ENCODE peak calls at places on chromosome X, in eight cellular contexts. W is CD8-positive, alpha-beta T cell; T is AG09319; Z is fibroblast of pulmonary artery; I is OCI-LY7; Q is breast epithelium; X is sigmoid colon; V is pancreas. F is an unnamed sample.

GRCh38 chrX:45711231-45711630 is 510.6 kb upstream of the DIPK2B start:
- DNase-seq in V (no peak), Z (no peak), W (no peak), Q (no peak), T (no peak), I (no peak), X (no peak), F (no peak)

GRCh38 chrX:44244008-44244407 is 99.5 kb downstream of the EFHC2 start:
- DNase-seq in T (peak; percentile 11), V (no peak), W (no peak), X (no peak), Z (peak; percentile 50), Q (no peak), I (peak; percentile 3), F (no peak)

GRCh38 chrX:7219153-7219705 is 71.3 kb upstream of the PUDP start:
- DNase-seq in X (no peak), I (peak; percentile 56), Q (no peak), T (no peak), W (no peak), V (no peak), Z (no peak), F (no peak)

GRCh38 chrX:9789555-9789954 is 3.3 kb downstream of the SHROOM2 start:
- DNase-seq in X (no peak), W (no peak), I (no peak), Q (no peak), Z (no peak), T (no peak), V (no peak), F (no peak)

GRCh38 chrX:25534096-25534495 is 518.3 kb upstream of the ARX start:
- DNase-seq in I (no peak), Q (no peak), T (no peak), X (no peak), W (no peak), V (no peak), Z (peak; percentile 6), F (no peak)

GRCh38 chrX:150329282-150329681 is 33.8 kb upstream of the MAMLD1 start:
- DNase-seq in Q (no peak), Z (no peak), X (no peak), V (no peak), W (no peak), I (no peak), T (no peak), F (no peak)

GRCh38 chrX:27565992-27566391 is 24.2 kb upstream of the DCAF8L2 start:
- DNase-seq in Q (no peak), W (no peak), I (no peak), V (no peak), Z (peak; percentile 93), T (no peak), X (no peak), F (no peak)

GRCh38 chrX:47217121-47217851 is 1.2 kb upstream of the CDK16 start:
- DNase-seq in X (peak; percentile 80), I (no peak), Q (peak; percentile 76), W (peak; percentile 38), T (no peak), V (peak; percentile 38), Z (peak; percentile 53), F (peak; percentile 31)

GRCh38 chrX:29453333-29453732 is 762.0 kb upstream of the MAGEB2 start:
- DNase-seq in V (no peak), I (no peak), T (no peak), W (no peak), X (no peak), Z (no peak), Q (no peak), F (no peak)

GRCh38 chrX:53048169-53049126 is at the start of gene GPR173:
- DNase-seq in X (peak; percentile 76), W (no peak), Q (no peak), Z (peak; percentile 65), I (peak; percentile 56), T (peak; percentile 41), V (no peak), F (no peak)

GRCh38 chrX:25028726-25029125 is 13.0 kb upstream of the ARX start:
- DNase-seq in V (no peak), I (no peak), Q (no peak), X (no peak), Z (peak; percentile 26), T (no peak), W (no peak), F (no peak)

GRCh38 chrX:113726898-113727297 is 857.0 kb upstream of the HTR2C start:
- DNase-seq in I (no peak), Z (no peak), V (no peak), X (no peak), T (no peak), Q (no peak), W (no peak), F (no peak)

GRCh38 chrX:119013146-119013545 is 38.7 kb downstream of the LONRF3 start:
- DNase-seq in Z (no peak), W (no peak), I (no peak), Q (no peak), V (no peak), T (no peak), X (no peak), F (no peak)

GRCh38 chrX:68686684-68687045 is 39.2 kb downstream of the STARD8 start:
- DNase-seq in W (no peak), V (no peak), T (no peak), Z (peak; percentile 55), Q (peak; percentile 26), X (peak; percentile 74), I (no peak), F (no peak)

GRCh38 chrX:16828126-16828908 is 41.8 kb downstream of the RBBP7 start:
- DNase-seq in T (peak; percentile 36), Z (peak; percentile 95), Q (no peak), I (no peak), W (no peak), X (peak; percentile 81), V (no peak), F (no peak)

GRCh38 chrX:48649109-48649508 is 34.5 kb upstream of the WAS start:
- DNase-seq in Q (no peak), V (no peak), I (no peak), W (no peak), T (no peak), Z (no peak), X (peak; percentile 2), F (no peak)

GRCh38 chrX:36963069-36963808 is 44.9 kb upstream of the FAM47C start:
- DNase-seq in W (no peak), Z (no peak), Q (no peak), T (no peak), V (peak; percentile 13), I (no peak), X (no peak), F (no peak)

GRCh38 chrX:103464071-103464773 is 55.1 kb downstream of the RAB40A start:
- DNase-seq in V (no peak), Q (no peak), X (no peak), Z (peak; percentile 67), I (peak; percentile 31), W (peak; percentile 18), T (no peak), F (no peak)

GRCh38 chrX:115268421-115268820 is 21.1 kb upstream of the LUZP4 start:
- DNase-seq in Z (no peak), T (no peak), X (no peak), V (no peak), I (no peak), W (no peak), Q (no peak), F (no peak)

GRCh38 chrX:79107891-79108718 is 36.4 kb upstream of the GPR174 start:
- DNase-seq in V (no peak), X (no peak), Q (no peak), T (no peak), Z (no peak), W (no peak), I (peak; percentile 5), F (no peak)

GRCh38 chrX:118751950-118752783 is 24.8 kb downstream of the IL13RA1 start:
- DNase-seq in V (no peak), X (no peak), Z (peak; percentile 30), T (no peak), W (no peak), I (no peak), Q (no peak), F (no peak)

GRCh38 chrX:132023117-132023895 is at the start of gene STK26:
- DNase-seq in W (peak; percentile 82), I (peak; percentile 82), X (peak; percentile 82), V (peak; percentile 66), Q (peak; percentile 58), T (peak; percentile 7), Z (peak; percentile 65), F (peak; percentile 92)

GRCh38 chrX:9342581-9343051 is 122.2 kb upstream of the TBL1X start:
- DNase-seq in T (no peak), I (no peak), X (peak; percentile 94), V (peak; percentile 80), Q (peak; percentile 72), Z (peak; percentile 89), W (peak; percentile 53), F (peak; percentile 93)

GRCh38 chrX:47129879-47130358 is 14.6 kb downstream of the NDUFB11 start:
- DNase-seq in Z (no peak), I (no peak), W (no peak), T (no peak), V (no peak), Q (no peak), X (peak; percentile 21), F (no peak)

GRCh38 chrX:38206036-38206435 is 14.6 kb downstream of the SRPX start:
- DNase-seq in V (no peak), Z (no peak), W (no peak), I (no peak), X (no peak), T (no peak), Q (no peak), F (no peak)

GRCh38 chrX:68846536-68846935 is 17.7 kb downstream of the EFNB1 start:
- DNase-seq in Z (no peak), X (no peak), W (no peak), V (no peak), T (no peak), I (no peak), Q (no peak), F (no peak)

GRCh38 chrX:43808231-43808630 is 74.0 kb downstream of the MAOB start:
- DNase-seq in I (no peak), V (no peak), W (no peak), T (no peak), Z (no peak), Q (no peak), X (no peak), F (no peak)

GRCh38 chrX:54248309-54248708 is 65.3 kb upstream of the FAM120C start:
- DNase-seq in I (peak; percentile 38), Z (peak; percentile 45), Q (no peak), V (no peak), W (no peak), T (no peak), X (no peak), F (no peak)
- TF ChIP-seq CTCF in I (peak; percentile 65), Z (peak; percentile 36), Q (peak; percentile 32), V (peak; percentile 18), W (peak; percentile 21), T (peak; percentile 20), X (no peak), F (no peak)

GRCh38 chrX:17860811-17861495 is at the start of gene RAI2:
- DNase-seq in Q (no peak), W (peak; percentile 44), I (no peak), T (no peak), X (peak; percentile 72), Z (no peak), V (peak; percentile 58), F (no peak)
- TF ChIP-seq CTCF in Q (peak; percentile 15), W (no peak), I (no peak), T (no peak), X (no peak), Z (no peak), V (no peak), F (no peak)

GRCh38 chrX:22081475-22082092 is 49.5 kb downstream of the PHEX start:
- DNase-seq in X (peak; percentile 66), W (peak; percentile 30), Q (no peak), V (peak; percentile 52), Z (peak; percentile 69), I (peak; percentile 47), T (no peak), F (no peak)
- TF ChIP-seq CTCF in X (no peak), W (peak; percentile 52), Q (no peak), V (peak; percentile 55), Z (peak; percentile 72), I (peak; percentile 81), T (peak; percentile 74), F (no peak)

GRCh38 chrX:145405012-145405411 is 157.7 kb downstream of the SPANXN1 start:
- DNase-seq in X (no peak), Q (no peak), W (no peak), T (no peak), I (peak; percentile 17), V (no peak), Z (peak; percentile 7), F (no peak)
- TF ChIP-seq CTCF in X (no peak), Q (no peak), W (no peak), T (peak; percentile 47), I (peak; percentile 74), V (peak; percentile 63), Z (peak; percentile 40), F (no peak)

F was measured in lower leg skin.